ENCODE peak calls at places on chromosomes 6 and 20, in six cellular contexts. V is neuronal stem cell, W is trophoblast cell, Y is neural progenitor cell, B is mammary epithelial cell, S is HepG2. I is an unnamed sample.

GRCh38 chr6:12504325-12504966 is 212.1 kb upstream of the PHACTR1 start:
- DNase-seq in V (no peak), W (peak; percentile 31), Y (peak; percentile 39), B (peak; percentile 25), S (peak; percentile 47), I (no peak)

GRCh38 chr20:42155586-42155985 is 537.4 kb upstream of the CHD6 start:
- DNase-seq in V (no peak), W (no peak), Y (no peak), B (no peak), S (no peak), I (no peak)

GRCh38 chr6:136947037-136947436 is 24.9 kb downstream of the SLC35D3 start:
- DNase-seq in V (no peak), W (no peak), Y (no peak), B (no peak), S (no peak), I (no peak)

GRCh38 chr6:2594868-2595267 is 155.9 kb downstream of the MYLK4 start:
- DNase-seq in V (no peak), W (no peak), Y (no peak), B (peak; percentile 88), S (no peak), I (no peak)

GRCh38 chr6:140736227-140736626 is 1361.8 kb upstream of the CITED2 start:
- DNase-seq in V (no peak), W (no peak), Y (no peak), B (no peak), S (no peak), I (no peak)

GRCh38 chr6:116881236-116881635 is 4.2 kb downstream of the RFX6 start:
- DNase-seq in V (no peak), W (no peak), Y (no peak), B (no peak), S (peak; percentile 9), I (no peak)

GRCh38 chr20:60108397-60108796 is 150.2 kb downstream of the CDH26 start:
- DNase-seq in V (no peak), W (peak; percentile 42), Y (no peak), B (no peak), S (no peak), I (peak; percentile 13)

GRCh38 chr20:50040432-50041237 is 57.9 kb downstream of the SNAI1 start:
- DNase-seq in V (no peak), W (peak; percentile 66), Y (peak; percentile 25), B (no peak), S (no peak), I (no peak)

GRCh38 chr6:111918825-111919224 is 45.6 kb upstream of the FYN start:
- DNase-seq in V (no peak), W (no peak), Y (no peak), B (no peak), S (no peak), I (peak; percentile 95)

GRCh38 chr20:25487975-25488374 is 80.5 kb downstream of the GINS1 start:
- DNase-seq in V (no peak), W (no peak), Y (no peak), B (no peak), S (no peak), I (no peak)

GRCh38 chr6:106105493-106105892 is 19.4 kb downstream of the PRDM1 start:
- DNase-seq in V (no peak), W (no peak), Y (no peak), B (no peak), S (no peak), I (no peak)

GRCh38 chr6:106103728-106104109 is 17.6 kb downstream of the PRDM1 start:
- DNase-seq in V (no peak), W (no peak), Y (no peak), B (peak; percentile 59), S (no peak), I (no peak)

GRCh38 chr6:106102967-106103727 is 17.0 kb downstream of the PRDM1 start:
- DNase-seq in V (no peak), W (no peak), Y (no peak), B (peak; percentile 14), S (no peak), I (no peak)

GRCh38 chr6:106104941-106105340 is 18.8 kb downstream of the PRDM1 start:
- DNase-seq in V (no peak), W (no peak), Y (no peak), B (no peak), S (no peak), I (no peak)

DNA sequence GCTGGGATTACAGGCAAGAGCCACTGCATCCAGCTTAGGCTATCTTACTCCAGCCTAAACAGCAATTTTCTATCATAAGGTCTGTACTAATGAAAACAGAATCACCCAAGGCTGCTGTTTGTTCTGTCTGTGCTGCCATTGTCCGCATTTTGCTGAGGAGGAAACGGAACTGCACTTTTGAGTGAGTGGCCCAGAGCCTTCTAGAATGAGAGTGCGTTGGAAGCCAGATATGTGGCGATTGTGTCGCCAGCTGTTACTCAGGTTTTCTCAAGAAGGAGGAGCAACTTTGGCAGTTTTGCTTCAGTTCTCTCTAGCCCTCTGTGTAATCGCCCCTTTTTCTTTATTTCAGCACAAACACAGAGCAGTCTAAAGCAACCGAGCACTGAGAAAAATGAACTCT is 18.3 kb downstream of the PRDM1 start:
- DNase-seq in V (no peak), W (no peak), Y (no peak), B (no peak), S (no peak), I (no peak)
- H3K4me2 ChIP-seq in V (no peak overlapping the region), W (no peak overlapping the region), Y (no peak overlapping the region), B (no peak overlapping the region), S (no peak overlapping the region), I (no peak overlapping the region)

DNA sequence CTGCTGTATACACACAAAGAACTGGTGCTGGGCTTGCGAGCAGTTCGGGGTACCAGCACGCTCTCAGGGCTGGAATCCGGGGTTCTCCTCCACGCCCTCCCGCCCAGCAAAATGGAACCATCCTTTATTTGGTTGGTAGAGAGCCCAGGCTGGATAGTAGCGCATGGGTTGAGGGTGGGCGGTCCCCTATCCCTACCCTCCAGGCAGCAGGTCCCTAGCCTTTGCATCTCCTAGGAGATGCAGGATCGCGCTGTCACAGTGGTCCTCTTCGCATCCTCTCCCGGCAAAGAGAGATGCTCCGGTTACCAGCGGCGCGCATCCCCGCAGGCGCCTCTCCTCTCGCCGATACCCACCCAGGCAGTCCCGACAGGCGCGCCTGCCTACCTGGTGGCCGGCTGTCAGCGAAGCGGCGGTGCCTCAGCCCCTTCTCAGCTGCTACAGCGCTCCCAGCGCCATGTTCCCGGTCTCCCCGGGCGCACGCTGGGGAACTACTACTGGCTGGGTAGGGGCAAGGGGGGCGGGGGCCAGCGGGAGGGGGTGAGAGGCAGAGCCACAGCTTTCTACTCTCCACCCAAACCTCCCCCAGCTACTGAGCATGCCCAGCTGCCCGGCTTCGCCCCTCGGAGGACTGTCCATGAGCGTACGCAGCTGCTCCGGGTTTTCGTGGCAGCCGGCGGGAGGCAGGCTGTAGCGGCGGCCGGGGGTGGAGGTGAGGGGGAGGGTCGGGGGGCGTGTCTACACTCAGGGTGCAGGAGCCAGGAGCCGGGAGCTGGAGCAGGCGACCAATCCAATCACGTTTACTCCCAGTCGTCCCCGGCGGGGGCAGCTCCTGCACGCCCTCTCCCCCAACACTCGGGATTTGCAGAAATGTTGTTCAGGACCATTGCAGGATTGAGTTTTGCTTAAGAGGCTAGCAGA is at the start of gene PAK5:
- DNase-seq in V (peak; percentile 89), W (no peak), Y (peak; percentile 96), B (peak; percentile 49), S (peak; percentile 53), I (peak; percentile 46)
- H2AFZ ChIP-seq in V (peak within 1 kb of the TSS; percentile 97), W (no peak within 1 kb of the TSS), Y (peak within 1 kb of the TSS; percentile 99), B (peak within 1 kb of the TSS; percentile 89), S (no peak within 1 kb of the TSS), I (no peak within 1 kb of the TSS)

GRCh38 chr6:138035070-138035469 is 72.1 kb downstream of the PERP start:
- DNase-seq in V (no peak), W (peak; percentile 46), Y (no peak), B (peak; percentile 100), S (no peak), I (no peak)

GRCh38 chr6:138036111-138036510 is 71.1 kb downstream of the PERP start:
- DNase-seq in V (no peak), W (no peak), Y (no peak), B (peak; percentile 91), S (no peak), I (no peak)

GRCh38 chr6:138034229-138034628 is 73.0 kb downstream of the PERP start:
- DNase-seq in V (no peak), W (no peak), Y (no peak), B (no peak), S (peak; percentile 18), I (no peak)

GRCh38 chr6:138038148-138038870 is 68.9 kb downstream of the PERP start:
- DNase-seq in V (no peak), W (no peak), Y (no peak), B (no peak), S (no peak), I (no peak)

GRCh38 chr6:138036955-138037592 is 70.1 kb downstream of the PERP start:
- DNase-seq in V (no peak), W (no peak), Y (no peak), B (peak; percentile 82), S (no peak), I (no peak)
- H3K9ac ChIP-seq in V (no peak overlapping the region), W (no peak overlapping the region), Y (no peak overlapping the region), B (no peak overlapping the region), S (no peak overlapping the region), I (no peak overlapping the region)

GRCh38 chr6:160424256-160424655 is 76.1 kb downstream of the SLC22A3 start:
- DNase-seq in V (no peak), W (no peak), Y (no peak), B (peak; percentile 54), S (no peak), I (no peak)
- H3K4me2 ChIP-seq in V (no peak overlapping the region), W (no peak overlapping the region), Y (no peak overlapping the region), B (no peak overlapping the region), S (no peak overlapping the region), I (no peak overlapping the region)

DNA sequence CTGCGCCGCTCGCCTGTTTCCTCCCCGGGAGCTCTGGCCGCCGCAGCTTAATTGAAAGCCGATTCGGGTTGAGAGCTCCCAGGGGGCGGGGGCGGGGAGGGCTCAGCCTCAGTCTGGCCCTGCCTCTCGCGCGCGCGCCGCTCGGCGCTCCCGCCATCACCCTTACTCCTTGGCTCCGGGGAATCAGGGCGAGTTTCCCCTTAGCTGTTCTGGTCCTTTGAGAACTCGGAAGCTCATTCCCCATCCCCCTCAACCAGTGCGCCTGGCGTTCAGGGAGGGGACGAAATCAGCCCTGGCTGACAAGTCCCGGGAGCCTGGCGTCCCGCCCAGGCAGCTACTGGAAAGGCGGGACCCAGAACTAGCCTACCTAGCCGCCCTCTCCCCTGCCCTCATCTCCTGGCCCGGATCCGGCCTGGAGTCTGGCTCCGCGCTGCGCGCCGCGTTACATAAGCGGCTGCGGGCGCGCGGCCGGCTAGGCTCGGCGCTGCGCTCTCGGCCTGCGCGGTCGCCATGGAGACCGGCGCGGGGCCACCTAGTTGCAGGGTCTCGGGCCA is 2.8 kb downstream of the SLC12A5 start:
- DNase-seq in V (no peak), W (peak; percentile 45), Y (peak; percentile 89), B (no peak), S (no peak), I (no peak)
- H2AFZ ChIP-seq in V (peak overlapping the region; percentile 95), W (no peak overlapping the region), Y (no peak overlapping the region), B (no peak overlapping the region), S (no peak overlapping the region), I (no peak overlapping the region)

DNA sequence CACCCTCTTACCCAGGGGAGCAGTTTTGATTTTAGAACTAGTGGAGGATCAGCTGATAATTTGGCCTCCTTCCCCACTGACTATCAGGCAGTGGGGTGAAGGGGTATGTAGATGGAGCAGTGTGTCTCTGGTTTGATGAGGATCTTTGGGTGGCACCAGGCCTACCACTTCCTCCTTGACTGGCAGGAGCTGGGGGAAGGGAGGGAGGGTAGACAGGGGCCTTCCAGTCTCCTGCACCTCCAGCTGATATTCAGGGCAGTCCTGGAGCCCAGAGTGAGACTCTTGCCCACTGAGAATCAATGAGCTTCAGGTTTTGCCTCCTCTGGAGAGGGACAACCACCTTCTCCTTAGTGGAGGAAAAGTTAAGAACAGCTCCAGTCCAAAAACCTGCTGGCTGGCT is 3.2 kb downstream of the DEF6 start:
- DNase-seq in V (no peak), W (no peak), Y (no peak), B (no peak), S (no peak), I (no peak)
- H3K9ac ChIP-seq in V (no peak overlapping the region), W (no peak overlapping the region), Y (no peak overlapping the region), B (no peak overlapping the region), S (no peak overlapping the region), I (no peak overlapping the region)